ENCODE peak calls at places on chromosome 4, in five cellular contexts. M, U, P, N and V are unnamed samples.

GRCh38 chr4:40749717-40750460 is at the start of gene NSUN7:
- DNase-seq in M (peak), U (peak), P (peak), N (peak), V (peak)

GRCh38 chr4:124946696-124947095 is 234.2 kb upstream of the ANKRD50 start:
- DNase-seq in M (peak), U (no peak), P (no peak), N (no peak), V (no peak)

GRCh38 chr4:124183231-124183630 is 529.3 kb downstream of the ANKRD50 start:
- DNase-seq in M (no peak), U (no peak), P (no peak), N (no peak), V (no peak)

GRCh38 chr4:17957689-17958088 is 63.9 kb downstream of the LCORL start:
- DNase-seq in M (no peak), U (no peak), P (no peak), N (no peak), V (peak)

GRCh38 chr4:43763029-43763610 is 685.5 kb downstream of the KCTD8 start:
- DNase-seq in M (no peak), U (no peak), P (peak), N (no peak), V (peak)

GRCh38 chr4:150135134-150135773 is 57.0 kb downstream of the DCLK2 start:
- DNase-seq in M (no peak), U (no peak), P (no peak), N (no peak), V (peak)

GRCh38 chr4:114087596-114088230 is 108.3 kb upstream of the ARSJ start:
- DNase-seq in M (no peak), U (no peak), P (no peak), N (no peak), V (peak)

GRCh38 chr4:2469192-2469984 is 482 bp downstream of the RNF4 start:
- DNase-seq in M (peak), U (peak), P (peak), N (peak), V (peak)

GRCh38 chr4:20805716-20806115 is 105.5 kb downstream of the PACRGL start:
- DNase-seq in M (peak), U (no peak), P (no peak), N (peak), V (no peak)

GRCh38 chr4:149347139-149347538 is 468.5 kb downstream of the IQCM start:
- DNase-seq in M (no peak), U (no peak), P (no peak), N (no peak), V (peak)

GRCh38 chr4:7906171-7906581 is 33.5 kb downstream of the AFAP1 start:
- DNase-seq in M (no peak), U (no peak), P (no peak), N (no peak), V (peak)

GRCh38 chr4:140071806-140072205 is 82.2 kb downstream of the MAML3 start:
- DNase-seq in M (peak), U (no peak), P (no peak), N (no peak), V (peak)

GRCh38 chr4:69787879-69788278 is 27.5 kb upstream of the SULT1B1 start:
- DNase-seq in M (peak), U (no peak), P (no peak), N (peak), V (peak)

GRCh38 chr4:76178296-76178695 is 30.1 kb upstream of the NUP54 start:
- DNase-seq in M (no peak), U (no peak), P (no peak), N (no peak), V (no peak)

GRCh38 chr4:53778122-53778521 is 186.8 kb upstream of the LNX1 start:
- DNase-seq in M (no peak), U (no peak), P (no peak), N (no peak), V (no peak)

GRCh38 chr4:2962099-2962455 is 1.1 kb downstream of the NOP14 start:
- DNase-seq in M (no peak), U (no peak), P (peak), N (no peak), V (no peak)

GRCh38 chr4:118284169-118284568 is 68.6 kb downstream of the PRSS12 start:
- DNase-seq in M (peak), U (no peak), P (no peak), N (no peak), V (no peak)

GRCh38 chr4:100949350-100949935 is 397.9 kb downstream of the PPP3CA start:
- DNase-seq in M (peak), U (no peak), P (no peak), N (peak), V (peak)

GRCh38 chr4:65502151-65502691 is 168.1 kb downstream of the EPHA5 start:
- DNase-seq in M (peak), U (no peak), P (no peak), N (peak), V (no peak)

GRCh38 chr4:186074189-186074588 is 5.2 kb downstream of the TLR3 start:
- DNase-seq in M (no peak), U (no peak), P (no peak), N (no peak), V (no peak)

GRCh38 chr4:74757136-74757535 is 37.2 kb downstream of the BTC start:
- DNase-seq in M (no peak), U (no peak), P (no peak), N (no peak), V (no peak)

GRCh38 chr4:107780665-107781064 is 44.1 kb upstream of the SGMS2 start:
- DNase-seq in M (peak), U (no peak), P (peak), N (no peak), V (no peak)

GRCh38 chr4:2939383-2940243 is 23.6 kb downstream of the NOP14 start:
- DNase-seq in M (no peak), U (peak), P (no peak), N (no peak), V (no peak)

GRCh38 chr4:69848028-69848427 is 11.9 kb downstream of the SULT1E1 start:
- DNase-seq in M (no peak), U (no peak), P (no peak), N (no peak), V (no peak)

GRCh38 chr4:23932935-23933334 is 43.1 kb upstream of the PPARGC1A start:
- DNase-seq in M (no peak), U (peak), P (peak), N (no peak), V (peak)

GRCh38 chr4:165684177-165684870 is 188.7 kb upstream of the TLL1 start:
- DNase-seq in M (peak), U (no peak), P (no peak), N (peak), V (peak)

GRCh38 chr4:133151301-133151680 is 2.2 kb downstream of the PCDH10 start:
- DNase-seq in M (no peak), U (peak), P (peak), N (no peak), V (peak)

GRCh38 chr4:133154725-133155124 is 5.6 kb downstream of the PCDH10 start:
- DNase-seq in M (no peak), U (peak), P (peak), N (peak), V (peak)

GRCh38 chr4:133152330-133152791 is 3.3 kb downstream of the PCDH10 start:
- DNase-seq in M (no peak), U (peak), P (peak), N (no peak), V (peak)

GRCh38 chr4:133151681-133152329 is 2.7 kb downstream of the PCDH10 start:
- DNase-seq in M (no peak), U (peak), P (peak), N (no peak), V (peak)

GRCh38 chr4:133152801-133153526 is 3.9 kb downstream of the PCDH10 start:
- DNase-seq in M (no peak), U (peak), P (peak), N (no peak), V (peak)
- H3K4me3 ChIP-seq in M (no peak), U (peak), P (peak), N (no peak), V (peak)

GRCh38 chr4:169640261-169640880 is 20.0 kb downstream of the CLCN3 start:
- DNase-seq in M (no peak), U (no peak), P (no peak), N (peak), V (peak)
- H3K9ac ChIP-seq in M (no peak), U (no peak), P (no peak), N (no peak), V (no peak)

GRCh38 chr4:33882246-33882990 is 2361.9 kb downstream of the ARAP2 start:
- DNase-seq in M (no peak), U (no peak), P (no peak), N (peak), V (peak)
- H3K4me3 ChIP-seq in M (no peak), U (no peak), P (no peak), N (no peak), V (no peak)

DNA sequence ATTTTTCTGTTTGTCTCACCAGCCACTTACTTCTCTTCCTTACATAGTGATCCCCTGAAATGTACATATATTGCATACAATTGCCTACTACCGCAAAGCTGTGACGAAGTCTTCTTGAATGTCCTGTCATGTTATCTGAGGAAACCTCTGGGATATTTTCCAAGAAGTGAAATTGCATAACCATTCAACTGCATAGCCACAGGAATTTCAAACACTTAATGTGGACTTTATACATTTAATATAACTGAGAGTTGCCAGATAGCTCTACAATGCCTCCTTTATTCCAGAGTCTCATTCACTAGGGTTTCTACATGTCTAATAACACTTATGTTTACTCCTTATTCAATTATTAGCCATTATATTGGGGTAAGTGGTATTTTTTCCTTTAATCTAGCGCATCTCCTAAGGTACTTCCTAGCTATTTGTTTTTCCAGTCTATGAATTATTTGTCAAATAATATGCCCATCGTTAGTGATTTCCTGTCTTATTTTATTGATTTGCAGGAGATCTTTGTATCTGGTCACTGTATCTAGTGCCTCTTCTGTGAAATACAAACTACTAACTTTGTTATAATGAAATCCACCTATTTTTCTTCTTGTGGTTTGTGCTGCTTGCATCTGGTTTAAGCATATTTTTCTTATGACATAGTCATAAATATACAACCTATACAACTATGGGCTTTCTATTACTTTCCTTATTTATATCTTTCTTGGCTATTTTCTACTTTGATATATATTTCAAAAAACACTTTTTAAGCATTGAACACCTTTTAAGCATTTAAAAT is 69.2 kb upstream of the GRID2 start:
- DNase-seq in M (peak), U (no peak), P (no peak), N (peak), V (peak)
- H3K9ac ChIP-seq in M (no peak), U (no peak), P (no peak), N (peak), V (no peak)

GRCh38 chr4:32624943-32625603 is 1904.9 kb downstream of the PCDH7 start:
- DNase-seq in M (no peak), U (no peak), P (no peak), N (no peak), V (no peak)
- H3K4me3 ChIP-seq in M (no peak), U (peak), P (no peak), N (no peak), V (no peak)

GRCh38 chr4:38161208-38162113 is 201.3 kb downstream of the PTTG2 start:
- DNase-seq in M (peak), U (no peak), P (no peak), N (no peak), V (peak)
- H3K9ac ChIP-seq in M (peak), U (no peak), P (no peak), N (peak), V (peak)

GRCh38 chr4:84965558-84966381 is 720 bp downstream of the WDFY3 start:
- DNase-seq in M (peak), U (peak), P (peak), N (peak), V (peak)

GRCh38 chr4:84964995-84965557 is 1.4 kb downstream of the WDFY3 start:
- DNase-seq in M (no peak), U (no peak), P (no peak), N (no peak), V (no peak)

GRCh38 chr4:84968936-84969335 is 2.4 kb upstream of the WDFY3 start:
- DNase-seq in M (no peak), U (no peak), P (no peak), N (no peak), V (no peak)

GRCh38 chr4:84966382-84967291 is at the start of gene WDFY3:
- DNase-seq in M (peak), U (peak), P (peak), N (peak), V (peak)

DNA sequence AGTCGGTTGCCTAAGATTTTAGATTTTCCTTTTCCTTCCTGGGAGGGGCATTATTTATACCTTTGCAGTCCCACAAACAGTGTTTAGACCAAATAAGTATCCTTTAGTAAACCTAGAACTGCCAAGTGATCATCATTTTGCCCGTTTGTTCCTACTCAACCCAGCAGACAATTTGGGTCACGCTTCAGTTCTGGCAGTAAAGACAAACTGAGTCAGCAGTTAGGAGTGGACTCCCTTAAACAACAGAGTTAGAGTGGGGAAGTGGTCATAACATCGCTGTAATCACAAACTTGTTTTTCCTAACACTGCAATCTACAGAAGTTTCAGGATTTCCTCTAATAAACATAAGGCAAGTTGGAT is 782 bp upstream of the WDFY3 start:
- DNase-seq in M (no peak), U (no peak), P (no peak), N (no peak), V (peak)
- H3K4me3 ChIP-seq in M (peak), U (peak), P (peak), N (peak), V (peak)

DNA sequence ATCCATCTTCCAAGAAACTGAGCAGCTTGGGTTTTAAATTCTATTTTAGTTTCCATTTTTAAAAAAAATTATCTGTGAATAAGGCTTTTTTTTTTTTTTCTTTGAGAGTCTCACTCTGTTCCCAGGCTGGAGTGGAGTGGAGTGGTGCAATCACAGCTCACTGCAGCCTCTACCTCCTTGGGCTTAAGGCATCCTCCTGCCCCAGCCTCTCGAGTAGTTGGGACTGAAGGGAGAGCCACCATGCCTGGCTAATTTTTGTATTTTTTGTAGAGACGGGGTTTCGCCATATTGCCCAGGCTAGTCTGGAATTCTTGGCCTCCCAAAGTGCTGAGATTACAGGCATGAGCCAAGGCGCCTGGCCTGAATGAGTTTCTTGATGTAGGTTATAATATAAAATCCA is 1.4 kb downstream of the ENOPH1 start:
- DNase-seq in M (no peak), U (no peak), P (no peak), N (no peak), V (no peak)
- H3K9ac ChIP-seq in M (peak), U (peak), P (no peak), N (peak), V (no peak)